ENCODE peak calls at places on chromosome 1, in eight cellular contexts. I is AG08395; Y is stimulated activated CD8-positive, alpha-beta memory T cell treated with anti-CD3 and anti-CD28 coated beads, Interleukin-15, amount 100 ng/mL, for 1 hour; H is LHCN-M2; K is NCI-H446 treated with DMSO at 0.1 percent for 48 hours; X is RWPE2; Z is hepatic stellate cell; C is NCI-H1105. O is an unnamed sample.
A peak's percentile ranks its signal among the peaks of the same experiment; 100 is the strongest.

GRCh38 chr1:50418600-50419109 is 4.6 kb downstream of the DMRTA2 start:
- DNase-seq in K (no peak), H (no peak), I (no peak), X (no peak), Z (peak; percentile 27), Y (no peak), C (no peak), O (peak; percentile 22)

GRCh38 chr1:212561501-212561931 is 47.0 kb upstream of the ATF3 start:
- DNase-seq in H (peak; percentile 57), Z (peak; percentile 80), X (no peak), C (no peak), K (no peak), Y (no peak), I (peak; percentile 67), O (no peak)

GRCh38 chr1:210949039-210949438 is 184.9 kb downstream of the KCNH1 start:
- DNase-seq in H (peak; percentile 74), X (no peak), K (no peak), Z (no peak), Y (no peak), I (no peak), C (no peak), O (no peak)

GRCh38 chr1:208682664-208683013 is 438.5 kb upstream of the PLXNA2 start:
- DNase-seq in X (no peak), K (peak; percentile 12), Y (no peak), C (no peak), H (no peak), Z (no peak), I (no peak), O (no peak)

GRCh38 chr1:245588250-245588649 is 433.5 kb downstream of the KIF26B start:
- DNase-seq in K (no peak), C (no peak), I (no peak), X (no peak), Y (no peak), H (no peak), Z (no peak), O (no peak)

GRCh38 chr1:115655916-115656315 is 14.1 kb downstream of the VANGL1 start:
- DNase-seq in Z (no peak), I (no peak), Y (no peak), X (no peak), C (no peak), H (no peak), K (no peak), O (no peak)

GRCh38 chr1:31609512-31609911 is 8.0 kb upstream of the HCRTR1 start:
- DNase-seq in I (no peak), H (no peak), Y (no peak), K (no peak), C (no peak), Z (no peak), X (no peak), O (no peak)

GRCh38 chr1:121445677-121446076 is 260.9 kb downstream of the SRGAP2C start:
- DNase-seq in I (no peak), H (no peak), Z (no peak), K (no peak), Y (no peak), C (no peak), X (no peak), O (no peak)

GRCh38 chr1:30032302-30032701 is 691.1 kb downstream of the MATN1 start:
- DNase-seq in K (no peak), C (no peak), Z (no peak), X (no peak), Y (no peak), I (no peak), H (no peak), O (no peak)

GRCh38 chr1:215789981-215790380 is 222.9 kb downstream of the KCTD3 start:
- DNase-seq in X (no peak), K (no peak), H (no peak), I (no peak), C (no peak), Z (no peak), Y (no peak), O (no peak)

GRCh38 chr1:226185153-226186036 is 1.1 kb downstream of the ACBD3 start:
- DNase-seq in I (peak; percentile 30), X (no peak), K (no peak), Y (no peak), C (no peak), Z (peak; percentile 31), H (peak; percentile 25), O (no peak)

GRCh38 chr1:153474349-153474748 is 13.9 kb upstream of the S100A7 start:
- DNase-seq in C (no peak), X (no peak), I (no peak), Y (no peak), Z (no peak), K (no peak), H (no peak), O (no peak)

GRCh38 chr1:88800382-88801051 is 90.8 kb downstream of the GTF2B start:
- DNase-seq in Y (no peak), H (peak; percentile 51), Z (peak; percentile 11), K (no peak), I (peak; percentile 33), C (no peak), X (no peak), O (peak; percentile 12)

GRCh38 chr1:46187106-46187869 is 10.9 kb downstream of the POMGNT1 start:
- DNase-seq in Z (no peak), C (no peak), K (no peak), Y (no peak), X (no peak), H (no peak), I (no peak), O (peak; percentile 76)

GRCh38 chr1:19921310-19921709 is 2.1 kb downstream of the PLA2G2E start:
- DNase-seq in X (no peak), Y (no peak), C (peak; percentile 87), Z (no peak), H (no peak), K (no peak), I (no peak), O (peak; percentile 35)

GRCh38 chr1:201911827-201912571 is 23.3 kb downstream of the SHISA4 start:
- DNase-seq in C (no peak), X (no peak), Y (no peak), I (no peak), K (no peak), H (no peak), Z (no peak), O (no peak)

GRCh38 chr1:230708631-230709580 is 5.0 kb downstream of the AGT start:
- DNase-seq in Z (no peak), C (no peak), H (no peak), X (no peak), K (no peak), I (peak; percentile 35), Y (no peak), O (no peak)

GRCh38 chr1:116751626-116752025 is 2.6 kb upstream of the CD2 start:
- DNase-seq in K (no peak), Z (no peak), X (no peak), C (no peak), Y (no peak), H (no peak), I (no peak), O (no peak)

GRCh38 chr1:207454046-207454964 is at the start of gene CR2:
- DNase-seq in C (peak; percentile 26), X (peak; percentile 47), H (no peak), Y (no peak), Z (no peak), K (no peak), I (no peak), O (peak; percentile 74)

GRCh38 chr1:117609471-117609911 is 3.6 kb downstream of the TENT5C start:
- DNase-seq in Z (no peak), I (no peak), X (no peak), C (no peak), Y (no peak), K (no peak), H (no peak), O (peak; percentile 56)

GRCh38 chr1:115838805-115839705 is 1.9 kb downstream of the NHLH2 start:
- DNase-seq in C (peak; percentile 27), X (peak; percentile 70), Y (no peak), I (peak; percentile 46), Z (peak; percentile 19), H (peak; percentile 65), K (no peak), O (peak; percentile 21)

GRCh38 chr1:88773540-88774150 is 89.6 kb downstream of the PKN2 start:
- DNase-seq in C (no peak), I (peak; percentile 17), H (peak; percentile 43), Z (no peak), K (no peak), Y (no peak), X (no peak), O (no peak)

GRCh38 chr1:229991104-229991513 is 75.9 kb upstream of the GALNT2 start:
- DNase-seq in Z (no peak), Y (no peak), C (no peak), H (no peak), K (no peak), I (no peak), X (no peak), O (no peak)

GRCh38 chr1:214762902-214763301 is 159.9 kb downstream of the CENPF start:
- DNase-seq in H (no peak), I (no peak), K (no peak), Z (no peak), C (no peak), Y (no peak), X (no peak), O (no peak)

GRCh38 chr1:25126568-25126967 is 105.7 kb downstream of the SYF2 start:
- DNase-seq in C (no peak), I (no peak), Z (no peak), H (peak; percentile 26), X (no peak), K (no peak), Y (no peak), O (no peak)